ENCODE peak calls at places on chromosome 13, in nine cellular contexts. One of them, this sample, is unnamed.
A peak's percentile ranks its signal among the peaks of the same experiment; 100 is the strongest.

GRCh38 chr13:19772306-19772705 is 10.4 kb downstream of the PSPC1 start:
- DNase-seq in psoas muscle: no peak
- DNase-seq in A673: no peak
- DNase-seq in trophoblast cell: peak; percentile 52
- DNase-seq in thoracic aorta: no peak
- DNase-seq in lung: no peak
- DNase-seq in fibroblast of lung: no peak
- DNase-seq in GM23338: no peak
- DNase-seq in upper lobe of left lung: no peak
- DNase-seq in this sample: no peak

GRCh38 chr13:37141011-37141410 is 35.5 kb upstream of the CSNK1A1L start:
- DNase-seq in psoas muscle: no peak
- DNase-seq in A673: peak; percentile 28
- DNase-seq in trophoblast cell: no peak
- DNase-seq in thoracic aorta: no peak
- DNase-seq in lung: no peak
- DNase-seq in fibroblast of lung: no peak
- DNase-seq in GM23338: no peak
- DNase-seq in upper lobe of left lung: no peak
- DNase-seq in this sample: no peak

GRCh38 chr13:99299545-99300341 is 7.5 kb downstream of the GPR183 start:
- DNase-seq in psoas muscle: no peak
- DNase-seq in A673: no peak
- DNase-seq in trophoblast cell: peak; percentile 73
- DNase-seq in thoracic aorta: no peak
- DNase-seq in lung: no peak
- DNase-seq in fibroblast of lung: no peak
- DNase-seq in GM23338: peak; percentile 40
- DNase-seq in upper lobe of left lung: no peak
- DNase-seq in this sample: peak; percentile 69

GRCh38 chr13:109481046-109481445 is 305.3 kb downstream of the IRS2 start:
- DNase-seq in psoas muscle: no peak
- DNase-seq in A673: no peak
- DNase-seq in trophoblast cell: peak; percentile 8
- DNase-seq in thoracic aorta: no peak
- DNase-seq in lung: no peak
- DNase-seq in fibroblast of lung: peak; percentile 18
- DNase-seq in GM23338: no peak
- DNase-seq in upper lobe of left lung: no peak
- DNase-seq in this sample: no peak

GRCh38 chr13:30730526-30730925 is 4.8 kb upstream of the ALOX5AP start:
- DNase-seq in psoas muscle: no peak
- DNase-seq in A673: no peak
- DNase-seq in trophoblast cell: peak; percentile 86
- DNase-seq in thoracic aorta: no peak
- DNase-seq in lung: no peak
- DNase-seq in fibroblast of lung: no peak
- DNase-seq in GM23338: peak; percentile 69
- DNase-seq in upper lobe of left lung: no peak
- DNase-seq in this sample: peak; percentile 65

GRCh38 chr13:20702945-20703784 is at the start of gene IL17D:
- DNase-seq in psoas muscle: peak; percentile 62
- DNase-seq in A673: peak; percentile 45
- DNase-seq in trophoblast cell: peak; percentile 45
- DNase-seq in thoracic aorta: no peak
- DNase-seq in lung: no peak
- DNase-seq in fibroblast of lung: no peak
- DNase-seq in GM23338: peak; percentile 48
- DNase-seq in upper lobe of left lung: no peak
- DNase-seq in this sample: peak; percentile 79

GRCh38 chr13:52652170-52652979 is at the start of gene SUGT1:
- DNase-seq in psoas muscle: peak; percentile 99
- DNase-seq in A673: peak; percentile 99
- DNase-seq in trophoblast cell: peak; percentile 98
- DNase-seq in thoracic aorta: peak; percentile 91
- DNase-seq in lung: peak; percentile 97
- DNase-seq in fibroblast of lung: peak; percentile 98
- DNase-seq in GM23338: peak; percentile 97
- DNase-seq in upper lobe of left lung: peak; percentile 98
- DNase-seq in this sample: peak; percentile 97

GRCh38 chr13:23701191-23701590 is 131.0 kb downstream of the TNFRSF19 start:
- DNase-seq in psoas muscle: no peak
- DNase-seq in A673: no peak
- DNase-seq in trophoblast cell: no peak
- DNase-seq in thoracic aorta: no peak
- DNase-seq in lung: no peak
- DNase-seq in fibroblast of lung: no peak
- DNase-seq in GM23338: no peak
- DNase-seq in upper lobe of left lung: no peak
- DNase-seq in this sample: no peak

GRCh38 chr13:106484084-106484754 is 51.2 kb downstream of the EFNB2 start:
- DNase-seq in psoas muscle: no peak
- DNase-seq in A673: no peak
- DNase-seq in trophoblast cell: peak; percentile 74
- DNase-seq in thoracic aorta: no peak
- DNase-seq in lung: no peak
- DNase-seq in fibroblast of lung: no peak
- DNase-seq in GM23338: no peak
- DNase-seq in upper lobe of left lung: no peak
- DNase-seq in this sample: no peak
- H3K27ac ChIP-seq in psoas muscle: peak overlapping the region; percentile 39
- H3K27ac ChIP-seq in A673: no peak overlapping the region
- H3K27ac ChIP-seq in trophoblast cell: no peak overlapping the region
- H3K27ac ChIP-seq in thoracic aorta: peak overlapping the region; percentile 94
- H3K27ac ChIP-seq in lung: no peak overlapping the region
- H3K27ac ChIP-seq in fibroblast of lung: no peak overlapping the region
- H3K27ac ChIP-seq in GM23338: no peak overlapping the region
- H3K27ac ChIP-seq in upper lobe of left lung: peak overlapping the region; percentile 38
- H3K27ac ChIP-seq in this sample: no peak overlapping the region

DNA sequence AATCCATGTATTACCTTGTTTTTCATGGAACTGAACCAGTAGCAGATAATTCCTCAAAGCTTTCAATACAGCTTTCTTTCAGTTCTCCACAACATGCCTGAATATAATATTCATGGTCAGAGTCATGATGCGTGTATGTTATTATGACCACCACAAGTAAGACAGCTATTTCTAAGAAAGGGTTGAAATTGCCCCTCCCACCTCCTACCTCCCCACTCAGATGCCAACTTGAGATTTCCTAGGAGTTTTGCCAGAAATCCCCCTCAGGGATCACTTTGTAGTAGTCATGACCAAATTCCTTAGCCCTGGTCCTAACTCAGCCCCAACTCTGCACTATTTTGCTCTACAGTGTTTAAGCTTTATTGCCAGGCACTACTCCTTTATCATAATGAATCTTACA is 69.9 kb upstream of the RAP2A start:
- DNase-seq in psoas muscle: no peak
- DNase-seq in A673: no peak
- DNase-seq in trophoblast cell: no peak
- DNase-seq in thoracic aorta: no peak
- DNase-seq in lung: no peak
- DNase-seq in fibroblast of lung: no peak
- DNase-seq in GM23338: no peak
- DNase-seq in upper lobe of left lung: no peak
- DNase-seq in this sample: no peak
- H3K4me1 ChIP-seq in psoas muscle: peaks cover 4% of the 10 kb centered on the region
- H3K4me1 ChIP-seq in A673: peaks cover 4% of the 10 kb centered on the region
- H3K4me1 ChIP-seq in trophoblast cell: no peaks in the 10 kb centered on the region
- H3K4me1 ChIP-seq in thoracic aorta: peaks cover 6% of the 10 kb centered on the region
- H3K4me1 ChIP-seq in lung: peaks cover 5% of the 10 kb centered on the region
- H3K4me1 ChIP-seq in fibroblast of lung: peaks cover 18% of the 10 kb centered on the region
- H3K4me1 ChIP-seq in GM23338: peaks cover 8% of the 10 kb centered on the region
- H3K4me1 ChIP-seq in upper lobe of left lung: peaks cover 7% of the 10 kb centered on the region
- H3K4me1 ChIP-seq in this sample: no peaks in the 10 kb centered on the region

GRCh38 chr13:105048685-105049084 is 1486.8 kb downstream of the EFNB2 start:
- DNase-seq in psoas muscle: no peak
- DNase-seq in A673: no peak
- DNase-seq in trophoblast cell: no peak
- DNase-seq in thoracic aorta: no peak
- DNase-seq in lung: no peak
- DNase-seq in fibroblast of lung: no peak
- DNase-seq in GM23338: no peak
- DNase-seq in upper lobe of left lung: no peak
- DNase-seq in this sample: no peak
- H3K27ac ChIP-seq in psoas muscle: no peak overlapping the region
- H3K27ac ChIP-seq in A673: no peak overlapping the region
- H3K27ac ChIP-seq in trophoblast cell: no peak overlapping the region
- H3K27ac ChIP-seq in thoracic aorta: no peak overlapping the region
- H3K27ac ChIP-seq in lung: no peak overlapping the region
- H3K27ac ChIP-seq in fibroblast of lung: no peak overlapping the region
- H3K27ac ChIP-seq in GM23338: no peak overlapping the region
- H3K27ac ChIP-seq in upper lobe of left lung: no peak overlapping the region
- H3K27ac ChIP-seq in this sample: no peak overlapping the region

DNA sequence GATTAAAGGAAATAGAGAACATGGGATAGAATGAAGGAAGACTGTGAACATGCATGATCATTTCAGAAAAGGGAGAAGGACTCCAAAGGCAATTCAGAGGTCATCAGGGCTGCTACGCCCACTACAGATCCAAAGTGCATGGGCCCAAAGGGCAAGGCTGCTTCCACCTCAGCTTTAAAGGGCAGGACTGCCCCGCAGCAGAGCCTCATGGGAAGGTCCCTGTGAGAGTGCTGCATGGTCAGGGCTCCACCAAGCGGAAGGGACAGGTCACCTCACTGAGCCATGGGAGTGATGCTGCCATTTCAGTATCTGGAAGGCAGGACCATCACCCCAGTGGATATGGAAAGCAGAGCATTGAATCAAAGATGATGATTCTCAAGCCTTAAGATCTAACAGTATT is 23.2 kb downstream of the FNDC3A start:
- DNase-seq in psoas muscle: no peak
- DNase-seq in A673: no peak
- DNase-seq in trophoblast cell: peak; percentile 58
- DNase-seq in thoracic aorta: no peak
- DNase-seq in lung: no peak
- DNase-seq in fibroblast of lung: no peak
- DNase-seq in GM23338: no peak
- DNase-seq in upper lobe of left lung: no peak
- DNase-seq in this sample: no peak
- H3K4me1 ChIP-seq in psoas muscle: no peaks in the 10 kb centered on the region
- H3K4me1 ChIP-seq in A673: no peaks in the 10 kb centered on the region
- H3K4me1 ChIP-seq in trophoblast cell: no peaks in the 10 kb centered on the region
- H3K4me1 ChIP-seq in thoracic aorta: peaks cover 6% of the 10 kb centered on the region
- H3K4me1 ChIP-seq in lung: no peaks in the 10 kb centered on the region
- H3K4me1 ChIP-seq in fibroblast of lung: no peaks in the 10 kb centered on the region
- H3K4me1 ChIP-seq in GM23338: peaks cover 2% of the 10 kb centered on the region
- H3K4me1 ChIP-seq in upper lobe of left lung: no peaks in the 10 kb centered on the region
- H3K4me1 ChIP-seq in this sample: no peaks in the 10 kb centered on the region